ENCODE peak calls at places on chromosomes 11 and 22, in four cellular contexts. V is choroid plexus epithelial cell, C is heart left ventricle, H is GM13976. W is an unnamed sample.
A peak's percentile ranks its signal among the peaks of the same experiment; 100 is the strongest.

GRCh38 chr11:123187221-123187620 is 7.8 kb downstream of the CLMP start:
- DNase-seq in C (no peak), V (no peak), H (no peak), W (no peak)

GRCh38 chr11:61170566-61170965 is 9.3 kb upstream of the VPS37C start:
- DNase-seq in V (no peak), C (no peak), H (no peak), W (no peak)

GRCh38 chr11:67345247-67345948 is 7.9 kb downstream of the POLD4 start:
- DNase-seq in H (no peak), V (no peak), C (no peak), W (no peak)

GRCh38 chr11:73154178-73154577 is 12.1 kb upstream of the FCHSD2 start:
- DNase-seq in V (no peak), C (no peak), H (peak; percentile 63), W (no peak)

GRCh38 chr11:88246680-88247079 is 71.4 kb upstream of the RAB38 start:
- DNase-seq in H (no peak), C (no peak), V (peak; percentile 23), W (no peak)

GRCh38 chr11:36724742-36725387 is 126.8 kb upstream of the RAG2 start:
- DNase-seq in H (peak; percentile 16), C (no peak), V (no peak), W (no peak)

GRCh38 chr11:66388746-66389386 is 17.3 kb upstream of the SLC29A2 start:
- DNase-seq in C (peak; percentile 52), H (peak; percentile 69), V (peak; percentile 90), W (no peak)

GRCh38 chr11:72617080-72617744 is 57.0 kb downstream of the PDE2A start:
- DNase-seq in H (no peak), C (peak; percentile 43), V (peak; percentile 58), W (no peak)

GRCh38 chr11:93820085-93820710 is 30.2 kb downstream of the VSTM5 start:
- DNase-seq in V (no peak), H (no peak), C (no peak), W (no peak)

GRCh38 chr11:62050716-62051115 is 73.1 kb upstream of the INCENP start:
- DNase-seq in C (no peak), V (no peak), H (no peak), W (no peak)

GRCh38 chr11:14251754-14252153 is 107.2 kb downstream of the RRAS2 start:
- DNase-seq in V (no peak), C (no peak), H (no peak), W (no peak)

GRCh38 chr11:117587416-117587815 is 209.6 kb downstream of the DSCAML1 start:
- DNase-seq in H (no peak), V (no peak), C (no peak), W (no peak)

GRCh38 chr11:65851083-65851579 is 6.8 kb downstream of the CFL1 start:
- DNase-seq in C (no peak), V (peak; percentile 33), H (peak; percentile 55), W (no peak)

GRCh38 chr11:97389270-97389669 is 999.5 kb downstream of the JRKL start:
- DNase-seq in H (no peak), C (no peak), V (no peak), W (no peak)

GRCh38 chr11:26841818-26842457 is 120.1 kb upstream of the SLC5A12 start:
- DNase-seq in C (no peak), H (no peak), V (peak; percentile 77), W (no peak)

GRCh38 chr11:111105566-111105965 is 140.0 kb upstream of the POU2AF2 start:
- DNase-seq in V (peak; percentile 70), H (no peak), C (no peak), W (no peak)

GRCh38 chr11:35041070-35041554 is 97.9 kb upstream of the CD44 start:
- DNase-seq in C (no peak), H (no peak), V (no peak), W (no peak)

GRCh38 chr11:45556851-45557707 is 108.3 kb downstream of the CHST1 start:
- DNase-seq in C (no peak), V (peak; percentile 38), H (no peak), W (no peak)

GRCh38 chr22:25643232-25644000 is 78.9 kb downstream of the GRK3 start:
- DNase-seq in H (no peak), V (no peak), C (no peak), W (no peak)

GRCh38 chr11:1263036-1263435 is 40.2 kb downstream of the MUC5B start:
- DNase-seq in V (no peak), C (no peak), H (no peak), W (no peak)

GRCh38 chr22:27273386-27273785 is 528.2 kb downstream of the MN1 start:
- DNase-seq in H (no peak), V (no peak), C (no peak), W (no peak)

GRCh38 chr11:114039551-114039950 is 20.0 kb upstream of the ZBTB16 start:
- DNase-seq in V (peak; percentile 32), C (no peak), H (no peak), W (no peak)

GRCh38 chr11:78419327-78419726 is 1.7 kb upstream of the GAB2 start:
- DNase-seq in V (peak; percentile 97), H (no peak), C (peak; percentile 35), W (no peak)

GRCh38 chr22:46071451-46072029 is 78.8 kb upstream of the PPARA start:
- DNase-seq in H (no peak), V (peak; percentile 95), C (peak; percentile 95), W (no peak)

GRCh38 chr22:29183971-29184595 is 21.6 kb upstream of the EMID1 start:
- DNase-seq in V (no peak), H (no peak), C (no peak), W (no peak)

GRCh38 chr11:1283906-1284305 is 25.5 kb downstream of the TOLLIP start:
- DNase-seq in H (no peak), V (no peak), C (no peak), W (no peak)

GRCh38 chr11:66363805-66364535 is 7.6 kb downstream of the SLC29A2 start:
- DNase-seq in C (no peak), H (peak; percentile 87), V (peak; percentile 30), W (peak; percentile 52)

GRCh38 chr11:44241851-44242250 is 68.1 kb downstream of the ALX4 start:
- DNase-seq in H (no peak), C (peak; percentile 40), V (no peak), W (no peak)

GRCh38 chr22:31277741-31278642 is 14.3 kb downstream of the PIK3IP1 start:
- DNase-seq in V (no peak), H (no peak), C (no peak), W (no peak)

GRCh38 chr11:79510948-79511347 is 70.1 kb upstream of the TENM4 start:
- DNase-seq in H (no peak), V (no peak), C (no peak), W (no peak)

GRCh38 chr22:30860176-30861105 is 108.1 kb downstream of the MORC2 start:
- DNase-seq in C (no peak), H (no peak), V (no peak), W (no peak)

GRCh38 chr11:129377739-129378138 is 2.1 kb downstream of the BARX2 start:
- DNase-seq in H (no peak), C (no peak), V (no peak), W (no peak)
- TF ChIP-seq CTCF in H (no peak), C (no peak), V (no peak), W (no peak)

GRCh38 chr11:10692716-10693115 is 839 bp downstream of the IRAG1 start:
- DNase-seq in C (no peak), H (no peak), V (no peak), W (no peak)

GRCh38 chr11:10693509-10694071 is at the start of gene IRAG1:
- DNase-seq in V (peak; percentile 78), C (peak; percentile 68), H (no peak), W (no peak)

GRCh38 chr11:10683429-10683828 is 10.1 kb downstream of the IRAG1 start:
- DNase-seq in H (no peak), V (no peak), C (no peak), W (no peak)

GRCh38 chr11:10688401-10688800 is 5.2 kb downstream of the IRAG1 start:
- DNase-seq in H (no peak), C (no peak), V (no peak), W (no peak)
- TF ChIP-seq CTCF in H (no peak), C (no peak), V (peak; percentile 43), W (peak; percentile 30)

GRCh38 chr22:23845661-23846469 is 7.1 kb upstream of the DERL3 start:
- DNase-seq in C (no peak), H (no peak), V (no peak), W (no peak)
- TF ChIP-seq CTCF in C (no peak), H (no peak), V (no peak), W (no peak)

GRCh38 chr11:100978942-100979341 is 150.7 kb downstream of the PGR start:
- DNase-seq in H (no peak), C (no peak), V (no peak), W (no peak)

GRCh38 chr11:100978442-100978841 is 151.2 kb downstream of the PGR start:
- DNase-seq in C (no peak), V (no peak), H (no peak), W (no peak)

GRCh38 chr11:100981196-100981824 is 148.3 kb downstream of the PGR start:
- DNase-seq in C (no peak), V (no peak), H (no peak), W (no peak)

GRCh38 chr11:100984668-100985067 is 144.9 kb downstream of the PGR start:
- DNase-seq in V (no peak), C (no peak), H (no peak), W (no peak)

GRCh38 chr11:100980156-100980555 is 149.5 kb downstream of the PGR start:
- DNase-seq in C (no peak), V (peak; percentile 67), H (no peak), W (no peak)
- TF ChIP-seq CTCF in C (peak; percentile 45), V (peak; percentile 64), H (peak; percentile 3), W (peak; percentile 52)

GRCh38 chr11:119693253-119693815 is 35.7 kb downstream of the NECTIN1 start:
- DNase-seq in V (no peak), C (no peak), H (peak; percentile 62), W (no peak)
- TF ChIP-seq CTCF in V (no peak), C (no peak), H (no peak), W (no peak)

DNA sequence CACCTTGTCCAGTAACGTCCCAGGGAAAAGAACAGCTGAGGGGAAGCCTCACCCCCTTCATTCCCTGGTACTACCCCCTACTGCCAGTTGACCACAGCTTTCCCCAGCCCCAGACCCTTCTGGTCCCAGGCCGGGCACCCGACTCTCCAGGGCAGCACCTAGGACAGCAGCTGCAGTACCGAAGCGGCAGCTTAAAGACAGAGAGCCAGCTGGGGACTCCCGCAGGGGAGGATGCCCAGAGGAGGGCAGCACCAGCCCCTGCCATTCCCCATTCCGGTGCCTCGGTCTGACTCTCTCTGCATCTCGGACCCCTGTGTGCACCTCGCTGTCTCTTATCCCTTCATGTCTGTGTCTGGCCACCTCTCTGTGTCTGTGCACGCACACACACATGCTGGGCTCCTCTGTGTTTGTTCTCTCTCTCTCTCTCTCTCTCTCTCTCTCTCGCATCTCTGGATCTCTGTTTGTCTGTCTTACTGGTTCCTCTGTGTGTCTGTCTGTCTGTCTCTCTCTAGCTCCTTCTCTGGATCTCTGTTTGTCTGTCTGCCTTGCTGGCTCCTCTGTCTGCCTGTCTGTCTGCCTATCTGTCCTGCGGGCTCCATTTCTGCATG is 9.4 kb downstream of the IGSF9B start:
- DNase-seq in H (peak; percentile 73), V (peak; percentile 39), C (peak; percentile 64), W (peak; percentile 57)
- TF ChIP-seq CTCF in H (no peak), V (peak; percentile 26), C (peak; percentile 40), W (peak; percentile 51)

W was measured in progenitor cell of endocrine pancreas.